ENCODE peak calls at places on chromosomes 16 and 17, in six cellular contexts. One of them, this sample, is unnamed.

GRCh38 chr17:71975998-71976649 is 144.7 kb upstream of the SOX9 start:
- DNase-seq in hepatic stellate cell: peak
- DNase-seq in cardiac muscle cell: no peak
- DNase-seq in activated CD4-positive, CD25-positive, alpha-beta regulatory T cell treated with anti-CD3 and anti-CD28 coated beads, Interleukin-2, amount 50 U/mL, for 16 hours: no peak
- DNase-seq in breast epithelium: peak
- DNase-seq in lung: peak
- DNase-seq in this sample: peak

GRCh38 chr16:995087-995486 is 13.5 kb downstream of the SOX8 start:
- DNase-seq in hepatic stellate cell: no peak
- DNase-seq in lung: no peak
- DNase-seq in cardiac muscle cell: peak
- DNase-seq in activated CD4-positive, CD25-positive, alpha-beta regulatory T cell treated with anti-CD3 and anti-CD28 coated beads, Interleukin-2, amount 50 U/mL, for 16 hours: no peak
- DNase-seq in breast epithelium: no peak
- DNase-seq in this sample: peak

GRCh38 chr16:78773316-78773715 is 673.9 kb downstream of the WWOX start:
- DNase-seq in breast epithelium: no peak
- DNase-seq in lung: no peak
- DNase-seq in hepatic stellate cell: no peak
- DNase-seq in cardiac muscle cell: peak
- DNase-seq in activated CD4-positive, CD25-positive, alpha-beta regulatory T cell treated with anti-CD3 and anti-CD28 coated beads, Interleukin-2, amount 50 U/mL, for 16 hours: no peak
- DNase-seq in this sample: no peak

GRCh38 chr17:47305302-47305923 is 18.3 kb upstream of the EFCAB13 start:
- DNase-seq in lung: no peak
- DNase-seq in cardiac muscle cell: no peak
- DNase-seq in activated CD4-positive, CD25-positive, alpha-beta regulatory T cell treated with anti-CD3 and anti-CD28 coated beads, Interleukin-2, amount 50 U/mL, for 16 hours: no peak
- DNase-seq in breast epithelium: peak
- DNase-seq in hepatic stellate cell: peak
- DNase-seq in this sample: peak

GRCh38 chr17:28030386-28030785 is 12.1 kb upstream of the NLK start:
- DNase-seq in cardiac muscle cell: no peak
- DNase-seq in lung: peak
- DNase-seq in hepatic stellate cell: no peak
- DNase-seq in breast epithelium: no peak
- DNase-seq in activated CD4-positive, CD25-positive, alpha-beta regulatory T cell treated with anti-CD3 and anti-CD28 coated beads, Interleukin-2, amount 50 U/mL, for 16 hours: no peak
- DNase-seq in this sample: no peak

GRCh38 chr17:78399693-78400144 is 21.3 kb downstream of the PGS1 start:
- DNase-seq in lung: no peak
- DNase-seq in cardiac muscle cell: no peak
- DNase-seq in breast epithelium: no peak
- DNase-seq in activated CD4-positive, CD25-positive, alpha-beta regulatory T cell treated with anti-CD3 and anti-CD28 coated beads, Interleukin-2, amount 50 U/mL, for 16 hours: no peak
- DNase-seq in hepatic stellate cell: no peak
- DNase-seq in this sample: no peak

GRCh38 chr16:67719778-67720144 is 645 bp upstream of the GFOD2 start:
- DNase-seq in lung: no peak
- DNase-seq in breast epithelium: peak
- DNase-seq in cardiac muscle cell: peak
- DNase-seq in hepatic stellate cell: peak
- DNase-seq in activated CD4-positive, CD25-positive, alpha-beta regulatory T cell treated with anti-CD3 and anti-CD28 coated beads, Interleukin-2, amount 50 U/mL, for 16 hours: no peak
- DNase-seq in this sample: peak

GRCh38 chr16:51577621-51578303 is 426.7 kb upstream of the SALL1 start:
- DNase-seq in breast epithelium: no peak
- DNase-seq in activated CD4-positive, CD25-positive, alpha-beta regulatory T cell treated with anti-CD3 and anti-CD28 coated beads, Interleukin-2, amount 50 U/mL, for 16 hours: no peak
- DNase-seq in cardiac muscle cell: peak
- DNase-seq in lung: no peak
- DNase-seq in hepatic stellate cell: no peak
- DNase-seq in this sample: peak

GRCh38 chr17:50785942-50786570 is 18.7 kb upstream of the ANKRD40CL start:
- DNase-seq in breast epithelium: peak
- DNase-seq in hepatic stellate cell: peak
- DNase-seq in cardiac muscle cell: no peak
- DNase-seq in activated CD4-positive, CD25-positive, alpha-beta regulatory T cell treated with anti-CD3 and anti-CD28 coated beads, Interleukin-2, amount 50 U/mL, for 16 hours: no peak
- DNase-seq in lung: no peak
- DNase-seq in this sample: no peak

GRCh38 chr16:26005336-26005735 is 313.6 kb downstream of the HS3ST4 start:
- DNase-seq in cardiac muscle cell: no peak
- DNase-seq in hepatic stellate cell: no peak
- DNase-seq in breast epithelium: no peak
- DNase-seq in activated CD4-positive, CD25-positive, alpha-beta regulatory T cell treated with anti-CD3 and anti-CD28 coated beads, Interleukin-2, amount 50 U/mL, for 16 hours: no peak
- DNase-seq in lung: no peak
- DNase-seq in this sample: no peak

GRCh38 chr16:71882505-71883192 is 1.3 kb downstream of the ZNF821 start:
- DNase-seq in breast epithelium: peak
- DNase-seq in hepatic stellate cell: peak
- DNase-seq in cardiac muscle cell: peak
- DNase-seq in lung: peak
- DNase-seq in activated CD4-positive, CD25-positive, alpha-beta regulatory T cell treated with anti-CD3 and anti-CD28 coated beads, Interleukin-2, amount 50 U/mL, for 16 hours: peak
- DNase-seq in this sample: peak

GRCh38 chr17:61158372-61158771 is 241.3 kb upstream of the TBX2 start:
- DNase-seq in lung: no peak
- DNase-seq in activated CD4-positive, CD25-positive, alpha-beta regulatory T cell treated with anti-CD3 and anti-CD28 coated beads, Interleukin-2, amount 50 U/mL, for 16 hours: no peak
- DNase-seq in cardiac muscle cell: no peak
- DNase-seq in breast epithelium: no peak
- DNase-seq in hepatic stellate cell: no peak
- DNase-seq in this sample: peak

GRCh38 chr17:19384723-19385391 is 2.1 kb downstream of the MFAP4 start:
- DNase-seq in breast epithelium: peak
- DNase-seq in lung: peak
- DNase-seq in activated CD4-positive, CD25-positive, alpha-beta regulatory T cell treated with anti-CD3 and anti-CD28 coated beads, Interleukin-2, amount 50 U/mL, for 16 hours: no peak
- DNase-seq in hepatic stellate cell: peak
- DNase-seq in cardiac muscle cell: no peak
- DNase-seq in this sample: peak

GRCh38 chr17:49989518-49989880 is 5.5 kb downstream of the DLX3 start:
- DNase-seq in activated CD4-positive, CD25-positive, alpha-beta regulatory T cell treated with anti-CD3 and anti-CD28 coated beads, Interleukin-2, amount 50 U/mL, for 16 hours: no peak
- DNase-seq in breast epithelium: no peak
- DNase-seq in cardiac muscle cell: no peak
- DNase-seq in hepatic stellate cell: no peak
- DNase-seq in lung: no peak
- DNase-seq in this sample: no peak

GRCh38 chr17:64357191-64357981 is 33.3 kb downstream of the PECAM1 start:
- DNase-seq in breast epithelium: peak
- DNase-seq in activated CD4-positive, CD25-positive, alpha-beta regulatory T cell treated with anti-CD3 and anti-CD28 coated beads, Interleukin-2, amount 50 U/mL, for 16 hours: no peak
- DNase-seq in cardiac muscle cell: no peak
- DNase-seq in lung: no peak
- DNase-seq in hepatic stellate cell: peak
- DNase-seq in this sample: peak

GRCh38 chr16:74730049-74730683 is 29.5 kb upstream of the MLKL start:
- DNase-seq in cardiac muscle cell: no peak
- DNase-seq in breast epithelium: peak
- DNase-seq in lung: no peak
- DNase-seq in activated CD4-positive, CD25-positive, alpha-beta regulatory T cell treated with anti-CD3 and anti-CD28 coated beads, Interleukin-2, amount 50 U/mL, for 16 hours: no peak
- DNase-seq in hepatic stellate cell: no peak
- DNase-seq in this sample: no peak

GRCh38 chr16:78210305-78210704 is 110.9 kb downstream of the WWOX start:
- DNase-seq in activated CD4-positive, CD25-positive, alpha-beta regulatory T cell treated with anti-CD3 and anti-CD28 coated beads, Interleukin-2, amount 50 U/mL, for 16 hours: no peak
- DNase-seq in cardiac muscle cell: no peak
- DNase-seq in hepatic stellate cell: no peak
- DNase-seq in lung: no peak
- DNase-seq in breast epithelium: no peak
- DNase-seq in this sample: no peak